ENCODE peak calls at places on chromosomes 13 and 19, in ten cellular contexts. One of them, this sample, is unnamed.

GRCh38 chr19:45474941-45475516 is 7.2 kb downstream of the FOSB start:
- DNase-seq in astrocyte: no peak
- DNase-seq in PC-3: no peak
- DNase-seq in CD8-positive, alpha-beta memory T cell: peak
- DNase-seq in brain microvascular endothelial cell: peak
- DNase-seq in SK-N-SH: no peak
- DNase-seq in cardiac muscle cell: no peak
- DNase-seq in Caco-2: no peak
- DNase-seq in tibial artery: no peak
- DNase-seq in skeletal muscle cell: no peak
- DNase-seq in this sample: peak

GRCh38 chr19:5148794-5149190 is 179.9 kb downstream of the KDM4B start:
- DNase-seq in skeletal muscle cell: no peak
- DNase-seq in brain microvascular endothelial cell: no peak
- DNase-seq in tibial artery: no peak
- DNase-seq in PC-3: no peak
- DNase-seq in SK-N-SH: no peak
- DNase-seq in cardiac muscle cell: no peak
- DNase-seq in CD8-positive, alpha-beta memory T cell: no peak
- DNase-seq in Caco-2: no peak
- DNase-seq in astrocyte: no peak
- DNase-seq in this sample: no peak

GRCh38 chr13:33323766-33324525 is 38.4 kb upstream of the STARD13 start:
- DNase-seq in PC-3: no peak
- DNase-seq in CD8-positive, alpha-beta memory T cell: no peak
- DNase-seq in tibial artery: no peak
- DNase-seq in Caco-2: no peak
- DNase-seq in SK-N-SH: no peak
- DNase-seq in skeletal muscle cell: no peak
- DNase-seq in cardiac muscle cell: no peak
- DNase-seq in brain microvascular endothelial cell: peak
- DNase-seq in astrocyte: peak
- DNase-seq in this sample: no peak

GRCh38 chr13:99305180-99305965 is 1.8 kb downstream of the GPR183 start:
- DNase-seq in brain microvascular endothelial cell: no peak
- DNase-seq in skeletal muscle cell: no peak
- DNase-seq in CD8-positive, alpha-beta memory T cell: no peak
- DNase-seq in cardiac muscle cell: no peak
- DNase-seq in Caco-2: no peak
- DNase-seq in SK-N-SH: no peak
- DNase-seq in PC-3: no peak
- DNase-seq in astrocyte: no peak
- DNase-seq in tibial artery: no peak
- DNase-seq in this sample: no peak

GRCh38 chr13:53198017-53198416 is 169.4 kb downstream of the OLFM4 start:
- DNase-seq in skeletal muscle cell: no peak
- DNase-seq in SK-N-SH: peak
- DNase-seq in PC-3: no peak
- DNase-seq in brain microvascular endothelial cell: no peak
- DNase-seq in CD8-positive, alpha-beta memory T cell: no peak
- DNase-seq in astrocyte: no peak
- DNase-seq in tibial artery: no peak
- DNase-seq in cardiac muscle cell: peak
- DNase-seq in Caco-2: no peak
- DNase-seq in this sample: no peak

GRCh38 chr13:23381877-23382276 is 51.6 kb downstream of the SACS start:
- DNase-seq in Caco-2: no peak
- DNase-seq in tibial artery: no peak
- DNase-seq in astrocyte: no peak
- DNase-seq in brain microvascular endothelial cell: no peak
- DNase-seq in skeletal muscle cell: no peak
- DNase-seq in CD8-positive, alpha-beta memory T cell: no peak
- DNase-seq in PC-3: no peak
- DNase-seq in cardiac muscle cell: no peak
- DNase-seq in SK-N-SH: peak
- DNase-seq in this sample: no peak

GRCh38 chr19:53037101-53038097 is 7.1 kb upstream of the ERVV-2 start:
- DNase-seq in SK-N-SH: peak
- DNase-seq in CD8-positive, alpha-beta memory T cell: no peak
- DNase-seq in Caco-2: no peak
- DNase-seq in brain microvascular endothelial cell: peak
- DNase-seq in cardiac muscle cell: peak
- DNase-seq in astrocyte: peak
- DNase-seq in skeletal muscle cell: peak
- DNase-seq in tibial artery: no peak
- DNase-seq in PC-3: no peak
- DNase-seq in this sample: no peak

GRCh38 chr19:30086916-30087315 is 144.9 kb downstream of the URI1 start:
- DNase-seq in astrocyte: no peak
- DNase-seq in cardiac muscle cell: no peak
- DNase-seq in skeletal muscle cell: no peak
- DNase-seq in SK-N-SH: no peak
- DNase-seq in PC-3: no peak
- DNase-seq in brain microvascular endothelial cell: no peak
- DNase-seq in tibial artery: no peak
- DNase-seq in CD8-positive, alpha-beta memory T cell: no peak
- DNase-seq in Caco-2: no peak
- DNase-seq in this sample: no peak

GRCh38 chr13:43245374-43245964 is 222.1 kb downstream of the DNAJC15 start:
- DNase-seq in PC-3: peak
- DNase-seq in CD8-positive, alpha-beta memory T cell: no peak
- DNase-seq in Caco-2: no peak
- DNase-seq in cardiac muscle cell: no peak
- DNase-seq in tibial artery: no peak
- DNase-seq in brain microvascular endothelial cell: peak
- DNase-seq in astrocyte: peak
- DNase-seq in SK-N-SH: no peak
- DNase-seq in skeletal muscle cell: peak
- DNase-seq in this sample: no peak

GRCh38 chr19:12864721-12865715 is 16.2 kb downstream of the DNASE2 start:
- DNase-seq in skeletal muscle cell: no peak
- DNase-seq in PC-3: no peak
- DNase-seq in CD8-positive, alpha-beta memory T cell: no peak
- DNase-seq in Caco-2: no peak
- DNase-seq in astrocyte: no peak
- DNase-seq in cardiac muscle cell: no peak
- DNase-seq in tibial artery: no peak
- DNase-seq in SK-N-SH: no peak
- DNase-seq in brain microvascular endothelial cell: no peak
- DNase-seq in this sample: no peak

DNA sequence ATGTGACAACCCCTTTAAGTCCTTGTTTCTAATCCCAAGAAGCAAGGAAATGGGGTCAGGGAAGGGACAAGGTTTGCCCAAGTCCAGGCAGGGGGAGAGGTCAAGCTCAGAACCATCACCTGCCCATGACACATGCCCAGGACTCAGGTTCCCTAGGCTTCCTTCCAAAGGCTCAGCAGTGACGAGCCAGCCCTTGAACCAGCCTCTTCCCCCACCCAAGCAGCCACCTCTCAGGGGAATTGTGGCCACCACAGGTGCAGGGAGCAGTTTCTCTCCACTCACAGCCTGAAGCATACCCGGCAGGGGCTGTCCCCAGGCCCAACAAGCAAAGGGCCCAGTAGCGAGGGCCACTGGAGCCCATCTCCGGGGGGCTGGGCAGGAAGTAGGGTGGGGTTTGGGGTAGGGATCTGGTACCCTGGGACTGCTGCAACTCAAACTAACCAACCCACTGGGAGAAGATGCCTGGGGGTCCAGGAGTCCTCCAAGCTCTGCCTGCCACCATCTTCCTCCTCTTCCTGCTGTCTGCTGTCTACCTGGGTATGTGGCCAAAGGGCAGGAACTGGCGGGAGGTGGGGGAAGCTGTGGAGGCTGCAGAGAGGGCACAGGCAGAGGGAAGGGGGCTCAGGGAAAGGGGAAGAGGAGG is at the start of gene CD79A:
- DNase-seq in CD8-positive, alpha-beta memory T cell: no peak
- DNase-seq in PC-3: no peak
- DNase-seq in brain microvascular endothelial cell: no peak
- DNase-seq in Caco-2: no peak
- DNase-seq in tibial artery: no peak
- DNase-seq in astrocyte: no peak
- DNase-seq in SK-N-SH: no peak
- DNase-seq in skeletal muscle cell: no peak
- DNase-seq in cardiac muscle cell: no peak
- DNase-seq in this sample: no peak
- H3K4me3 ChIP-seq in CD8-positive, alpha-beta memory T cell: peak
- H3K4me3 ChIP-seq in PC-3: no peak
- H3K4me3 ChIP-seq in brain microvascular endothelial cell: no peak
- H3K4me3 ChIP-seq in Caco-2: no peak
- H3K4me3 ChIP-seq in tibial artery: no peak
- H3K4me3 ChIP-seq in astrocyte: no peak
- H3K4me3 ChIP-seq in SK-N-SH: no peak
- H3K4me3 ChIP-seq in skeletal muscle cell: no peak
- H3K4me3 ChIP-seq in cardiac muscle cell: no peak
- H3K4me3 ChIP-seq in this sample: no peak

GRCh38 chr19:48511800-48512503 is at the start of gene LMTK3:
- DNase-seq in tibial artery: no peak
- DNase-seq in Caco-2: no peak
- DNase-seq in CD8-positive, alpha-beta memory T cell: peak
- DNase-seq in SK-N-SH: peak
- DNase-seq in skeletal muscle cell: no peak
- DNase-seq in brain microvascular endothelial cell: no peak
- DNase-seq in astrocyte: peak
- DNase-seq in cardiac muscle cell: peak
- DNase-seq in PC-3: peak
- DNase-seq in this sample: no peak
- H3K4me3 ChIP-seq in tibial artery: no peak
- H3K4me3 ChIP-seq in Caco-2: peak
- H3K4me3 ChIP-seq in CD8-positive, alpha-beta memory T cell: peak
- H3K4me3 ChIP-seq in SK-N-SH: peak
- H3K4me3 ChIP-seq in skeletal muscle cell: peak
- H3K4me3 ChIP-seq in brain microvascular endothelial cell: no peak
- H3K4me3 ChIP-seq in astrocyte: no peak
- H3K4me3 ChIP-seq in cardiac muscle cell: peak
- H3K4me3 ChIP-seq in PC-3: peak
- H3K4me3 ChIP-seq in this sample: peak

GRCh38 chr19:38918526-38918925 is 6.5 kb upstream of the CCER2 start:
- DNase-seq in skeletal muscle cell: no peak
- DNase-seq in SK-N-SH: peak
- DNase-seq in Caco-2: no peak
- DNase-seq in cardiac muscle cell: no peak
- DNase-seq in brain microvascular endothelial cell: no peak
- DNase-seq in PC-3: no peak
- DNase-seq in CD8-positive, alpha-beta memory T cell: no peak
- DNase-seq in astrocyte: no peak
- DNase-seq in tibial artery: no peak
- DNase-seq in this sample: no peak

GRCh38 chr19:38922482-38922881 is 8.1 kb downstream of the SARS2 start:
- DNase-seq in cardiac muscle cell: no peak
- DNase-seq in CD8-positive, alpha-beta memory T cell: no peak
- DNase-seq in astrocyte: no peak
- DNase-seq in PC-3: no peak
- DNase-seq in tibial artery: no peak
- DNase-seq in Caco-2: no peak
- DNase-seq in brain microvascular endothelial cell: no peak
- DNase-seq in skeletal muscle cell: no peak
- DNase-seq in SK-N-SH: no peak
- DNase-seq in this sample: no peak

GRCh38 chr19:38919837-38920528 is 8.0 kb upstream of the CCER2 start:
- DNase-seq in astrocyte: no peak
- DNase-seq in cardiac muscle cell: no peak
- DNase-seq in Caco-2: no peak
- DNase-seq in tibial artery: no peak
- DNase-seq in SK-N-SH: peak
- DNase-seq in CD8-positive, alpha-beta memory T cell: no peak
- DNase-seq in skeletal muscle cell: no peak
- DNase-seq in brain microvascular endothelial cell: no peak
- DNase-seq in PC-3: no peak
- DNase-seq in this sample: no peak

GRCh38 chr19:38921420-38922274 is 8.9 kb downstream of the SARS2 start:
- DNase-seq in cardiac muscle cell: no peak
- DNase-seq in PC-3: no peak
- DNase-seq in Caco-2: no peak
- DNase-seq in brain microvascular endothelial cell: no peak
- DNase-seq in skeletal muscle cell: no peak
- DNase-seq in tibial artery: no peak
- DNase-seq in SK-N-SH: no peak
- DNase-seq in astrocyte: no peak
- DNase-seq in CD8-positive, alpha-beta memory T cell: no peak
- DNase-seq in this sample: no peak

GRCh38 chr19:38920529-38921419 is 8.8 kb upstream of the CCER2 start:
- DNase-seq in Caco-2: no peak
- DNase-seq in PC-3: no peak
- DNase-seq in skeletal muscle cell: no peak
- DNase-seq in tibial artery: no peak
- DNase-seq in SK-N-SH: peak
- DNase-seq in CD8-positive, alpha-beta memory T cell: no peak
- DNase-seq in brain microvascular endothelial cell: no peak
- DNase-seq in cardiac muscle cell: no peak
- DNase-seq in astrocyte: no peak
- DNase-seq in this sample: no peak
- H3K4me3 ChIP-seq in Caco-2: no peak
- H3K4me3 ChIP-seq in PC-3: no peak
- H3K4me3 ChIP-seq in skeletal muscle cell: no peak
- H3K4me3 ChIP-seq in tibial artery: no peak
- H3K4me3 ChIP-seq in SK-N-SH: no peak
- H3K4me3 ChIP-seq in CD8-positive, alpha-beta memory T cell: no peak
- H3K4me3 ChIP-seq in brain microvascular endothelial cell: no peak
- H3K4me3 ChIP-seq in cardiac muscle cell: no peak
- H3K4me3 ChIP-seq in astrocyte: no peak
- H3K4me3 ChIP-seq in this sample: no peak

GRCh38 chr19:14699641-14700040 is 9.8 kb downstream of the ZNF333 start:
- DNase-seq in skeletal muscle cell: no peak
- DNase-seq in astrocyte: no peak
- DNase-seq in brain microvascular endothelial cell: no peak
- DNase-seq in tibial artery: no peak
- DNase-seq in SK-N-SH: no peak
- DNase-seq in Caco-2: no peak
- DNase-seq in PC-3: no peak
- DNase-seq in CD8-positive, alpha-beta memory T cell: no peak
- DNase-seq in cardiac muscle cell: no peak
- DNase-seq in this sample: no peak
- H3K4me3 ChIP-seq in skeletal muscle cell: no peak
- H3K4me3 ChIP-seq in astrocyte: no peak
- H3K4me3 ChIP-seq in brain microvascular endothelial cell: no peak
- H3K4me3 ChIP-seq in tibial artery: no peak
- H3K4me3 ChIP-seq in SK-N-SH: no peak
- H3K4me3 ChIP-seq in Caco-2: no peak
- H3K4me3 ChIP-seq in PC-3: no peak
- H3K4me3 ChIP-seq in CD8-positive, alpha-beta memory T cell: no peak
- H3K4me3 ChIP-seq in cardiac muscle cell: no peak
- H3K4me3 ChIP-seq in this sample: no peak